ENCODE peak calls at places on chromosomes 6 and 20, in seven cellular contexts. A, L, X, Y, S, N and K are unnamed samples.

GRCh38 chr6:151141685-151142084 is 98.1 kb upstream of the AKAP12 start:
- DNase-seq in S (no peak), X (peak; percentile 62), N (no peak), L (no peak), A (no peak), Y (no peak), K (no peak)

GRCh38 chr6:1065986-1066385 is 245.9 kb upstream of the FOXQ1 start:
- DNase-seq in N (no peak), X (no peak), L (no peak), Y (no peak), S (no peak), A (no peak), K (no peak)

GRCh38 chr20:36237477-36237876 is 1.2 kb downstream of the AAR2 start:
- DNase-seq in Y (no peak), L (no peak), S (no peak), A (no peak), X (no peak), N (no peak), K (no peak)

GRCh38 chr6:155853011-155853410 is 397.4 kb upstream of the NOX3 start:
- DNase-seq in A (no peak), N (peak; percentile 67), S (no peak), Y (no peak), L (no peak), X (no peak), K (no peak)

GRCh38 chr6:15879372-15880261 is 216.8 kb upstream of the DTNBP1 start:
- DNase-seq in A (peak; percentile 67), X (peak; percentile 48), L (peak; percentile 39), S (peak; percentile 85), N (no peak), Y (no peak), K (no peak)

GRCh38 chr6:35603326-35604202 is 85.2 kb downstream of the FKBP5 start:
- DNase-seq in A (no peak), L (no peak), X (peak; percentile 36), N (no peak), S (no peak), Y (no peak), K (no peak)

GRCh38 chr20:50561379-50562078 is 51.3 kb downstream of the PTPN1 start:
- DNase-seq in Y (no peak), A (peak; percentile 89), S (no peak), X (peak; percentile 99), N (no peak), L (no peak), K (peak; percentile 92)

GRCh38 chr6:19024737-19025136 is 637.6 kb downstream of the RNF144B start:
- DNase-seq in X (peak; percentile 40), A (peak; percentile 15), Y (no peak), S (no peak), N (peak; percentile 75), L (no peak), K (no peak)

GRCh38 chr6:150915868-150916267 is 50.4 kb downstream of the MTHFD1L start:
- DNase-seq in S (no peak), A (peak; percentile 72), N (no peak), L (no peak), Y (no peak), X (peak; percentile 47), K (peak; percentile 82)

GRCh38 chr6:63805808-63806572 is 170.4 kb downstream of the PHF3 start:
- DNase-seq in L (no peak), S (no peak), N (peak; percentile 8), A (peak; percentile 83), Y (no peak), X (peak; percentile 90), K (no peak)

GRCh38 chr6:146357578-146358340 is 185.9 kb upstream of the RAB32 start:
- DNase-seq in A (peak; percentile 92), N (no peak), Y (no peak), X (peak; percentile 98), L (no peak), S (no peak), K (peak; percentile 71)

GRCh38 chr6:14799928-14800327 is 445.9 kb upstream of the JARID2 start:
- DNase-seq in S (peak; percentile 75), Y (no peak), A (peak; percentile 84), L (peak; percentile 59), N (peak; percentile 85), X (peak; percentile 71), K (peak; percentile 82)

GRCh38 chr20:20462185-20462584 is 94.3 kb downstream of the INSM1 start:
- DNase-seq in S (no peak), A (no peak), X (no peak), L (no peak), Y (no peak), N (no peak), K (no peak)

GRCh38 chr6:106450645-106451044 is 90.1 kb downstream of the CRYBG1 start:
- DNase-seq in A (peak; percentile 12), S (no peak), N (no peak), X (no peak), Y (no peak), L (no peak), K (no peak)

GRCh38 chr6:16683524-16684194 is 77.6 kb downstream of the ATXN1 start:
- DNase-seq in A (peak; percentile 77), X (peak; percentile 83), Y (peak; percentile 6), L (no peak), N (no peak), S (peak; percentile 57), K (no peak)

GRCh38 chr6:4487538-4487937 is 288.7 kb upstream of the CDYL start:
- DNase-seq in Y (no peak), X (no peak), N (no peak), A (no peak), S (no peak), L (peak; percentile 43), K (no peak)

GRCh38 chr20:51447097-51447764 is 95.3 kb downstream of the NFATC2 start:
- DNase-seq in Y (no peak), L (no peak), A (peak; percentile 95), S (peak; percentile 79), N (peak; percentile 36), X (peak; percentile 98), K (peak; percentile 94)

GRCh38 chr6:153001767-153002612 is 519 bp downstream of the MTRF1L start:
- DNase-seq in S (no peak), N (peak; percentile 42), L (no peak), A (peak; percentile 19), X (peak; percentile 22), Y (no peak), K (no peak)

GRCh38 chr6:111980168-111980567 is 73.7 kb upstream of the CCN6 start:
- DNase-seq in X (peak; percentile 91), Y (no peak), S (no peak), A (peak; percentile 80), L (no peak), N (no peak), K (no peak)

GRCh38 chr20:51378171-51378928 is 164.2 kb downstream of the NFATC2 start:
- DNase-seq in N (peak; percentile 63), S (no peak), X (no peak), Y (no peak), A (no peak), L (no peak), K (no peak)

GRCh38 chr6:152922706-152923105 is 60.1 kb downstream of the FBXO5 start:
- DNase-seq in X (no peak), S (peak; percentile 50), L (no peak), N (no peak), Y (no peak), A (no peak), K (no peak)

GRCh38 chr6:160279850-160280249 is 21.2 kb upstream of the SLC22A2 start:
- DNase-seq in X (peak; percentile 39), Y (no peak), S (no peak), N (no peak), A (peak; percentile 1), L (no peak), K (no peak)

DNA sequence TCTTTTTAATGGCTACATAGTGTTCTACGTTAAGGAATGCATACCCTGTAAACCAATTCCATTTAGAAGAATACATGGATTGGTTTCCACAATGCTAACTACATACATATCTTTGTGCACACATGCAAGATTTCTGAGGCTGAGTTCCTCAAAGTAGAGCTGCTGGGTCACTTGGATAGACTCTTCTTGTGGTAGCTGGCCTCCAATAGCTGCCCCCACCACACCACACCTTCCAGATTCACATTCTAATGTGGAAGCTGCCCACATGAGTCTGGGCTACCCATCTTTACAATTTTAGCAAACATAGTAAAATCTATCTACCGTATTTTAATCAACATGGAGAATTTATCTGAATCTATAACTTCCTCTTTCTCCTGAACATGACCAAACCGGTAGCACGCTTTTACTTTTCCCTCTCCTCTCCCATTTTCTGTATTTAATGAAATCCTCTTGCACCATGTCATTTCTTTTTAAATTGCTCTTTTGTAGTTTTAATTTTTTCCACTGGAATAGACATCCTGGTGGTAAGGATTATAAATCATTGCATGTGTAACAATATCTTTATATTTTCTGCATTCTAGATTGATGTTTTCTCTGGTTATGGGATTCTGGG is 74.7 kb upstream of the CITED2 start:
- DNase-seq in S (no peak), L (no peak), X (no peak), Y (no peak), N (no peak), A (no peak), K (no peak)
- H3K4me3 ChIP-seq in S (no peak overlapping the region), L (no peak overlapping the region), X (no peak overlapping the region), Y (no peak overlapping the region), N (no peak overlapping the region), A (no peak overlapping the region), K (no peak overlapping the region)

GRCh38 chr6:87181903-87182302 is 26.5 kb downstream of the ZNF292 start:
- DNase-seq in S (no peak), Y (no peak), L (no peak), N (no peak), X (no peak), A (no peak), K (no peak)
- H3K4me3 ChIP-seq in S (no peak overlapping the region), Y (no peak overlapping the region), L (no peak overlapping the region), N (no peak overlapping the region), X (no peak overlapping the region), A (no peak overlapping the region), K (no peak overlapping the region)

DNA sequence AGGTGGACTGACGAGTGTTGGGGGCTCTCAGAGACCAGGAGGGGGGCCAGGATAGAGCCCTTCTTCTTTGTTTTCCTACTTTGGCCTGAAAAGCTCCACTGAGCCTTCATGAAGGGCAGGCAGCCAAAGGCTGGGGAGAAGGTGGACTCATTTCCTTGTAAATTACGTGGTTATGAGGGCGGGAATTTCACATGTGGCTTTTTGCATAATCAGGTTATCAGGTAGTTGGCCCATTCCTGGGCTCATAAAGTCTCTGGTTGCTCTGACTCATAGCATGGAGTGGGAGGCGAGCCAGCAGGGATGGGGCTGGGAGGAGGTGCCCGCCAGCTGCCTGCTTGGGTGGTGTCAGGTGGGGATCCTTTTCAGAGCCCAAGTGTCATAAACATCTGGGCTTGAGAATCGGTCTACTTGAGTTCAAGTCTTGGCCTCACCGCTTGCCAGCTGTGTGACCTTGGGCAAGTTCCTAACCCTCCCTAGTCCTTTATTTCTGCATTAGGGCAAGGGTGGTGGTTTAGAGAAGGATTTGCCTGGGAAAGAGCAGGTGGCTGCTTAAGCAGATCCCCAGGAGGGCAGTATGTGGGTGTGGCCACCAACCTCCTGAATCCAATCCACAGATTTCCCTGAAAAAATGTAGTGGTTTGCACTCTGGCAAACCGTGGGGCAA is 26.5 kb upstream of the RNF24 start:
- DNase-seq in S (no peak), N (no peak), Y (no peak), X (peak; percentile 98), A (peak; percentile 86), L (peak; percentile 90), K (peak; percentile 89)
- H3K4me3 ChIP-seq in S (no peak overlapping the region), N (no peak overlapping the region), Y (no peak overlapping the region), X (no peak overlapping the region), A (no peak overlapping the region), L (peak overlapping the region; percentile 2), K (no peak overlapping the region)

DNA sequence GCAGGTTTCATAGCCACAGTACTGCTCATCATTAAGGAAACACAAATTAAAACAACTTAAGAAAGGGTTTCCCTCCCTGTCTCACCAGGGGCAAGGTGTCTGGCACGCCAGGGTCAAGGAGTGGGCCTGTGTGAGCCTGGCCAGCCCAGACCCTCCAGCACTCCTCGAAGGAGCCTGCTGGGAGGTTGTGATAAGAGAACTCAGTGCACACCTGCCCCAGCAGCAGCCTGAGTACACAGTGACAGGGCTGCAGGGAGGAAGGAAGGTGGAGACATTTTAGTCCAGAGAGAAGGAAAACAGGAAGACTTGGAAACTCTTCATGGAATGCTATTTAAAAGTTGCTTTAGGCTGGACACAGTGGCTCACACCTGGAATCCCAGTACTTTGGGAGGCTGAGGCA is 14.1 kb downstream of the NINL start:
- DNase-seq in Y (no peak), X (no peak), S (no peak), A (no peak), N (no peak), L (peak; percentile 37), K (no peak)
- H3K4me3 ChIP-seq in Y (no peak overlapping the region), X (no peak overlapping the region), S (no peak overlapping the region), A (no peak overlapping the region), N (no peak overlapping the region), L (no peak overlapping the region), K (no peak overlapping the region)